ENCODE peak calls at places on chromosome 10, in seven cellular contexts. U is fibroblast of lung, K is tibial nerve, H is esophagus squamous epithelium, C is body of pancreas, S is transverse colon, R is suprapubic skin. J is an unnamed sample.

GRCh38 chr10:131881104-131881880 is 19.5 kb upstream of the PPP2R2D start:
- DNase-seq in K (no peak), S (no peak), H (no peak), C (no peak), R (peak; percentile 28), U (no peak), J (no peak)

GRCh38 chr10:132847856-132848255 is 61.9 kb upstream of the NKX6-2 start:
- DNase-seq in C (no peak), K (no peak), U (no peak), R (peak; percentile 10), H (no peak), S (no peak), J (no peak)

GRCh38 chr10:119353438-119353837 is 146.1 kb downstream of the GRK5 start:
- DNase-seq in R (no peak), H (no peak), K (no peak), S (no peak), U (no peak), C (no peak), J (no peak)

GRCh38 chr10:100879741-100880360 is 32.9 kb upstream of the SLF2 start:
- DNase-seq in K (no peak), H (no peak), C (no peak), R (no peak), S (no peak), U (no peak), J (no peak)

GRCh38 chr10:3803295-3803883 is 18.4 kb upstream of the KLF6 start:
- DNase-seq in U (peak; percentile 35), K (no peak), S (no peak), C (peak; percentile 86), H (no peak), R (no peak), J (no peak)

GRCh38 chr10:62866451-62866850 is 50.3 kb upstream of the EGR2 start:
- DNase-seq in U (peak; percentile 38), C (no peak), R (no peak), K (no peak), S (no peak), H (no peak), J (no peak)

GRCh38 chr10:8584666-8585065 is 530.2 kb downstream of the GATA3 start:
- DNase-seq in U (no peak), S (no peak), R (no peak), K (no peak), H (no peak), C (no peak), J (no peak)

GRCh38 chr10:107966817-107967216 is 802.3 kb upstream of the SORCS1 start:
- DNase-seq in K (no peak), S (no peak), C (no peak), R (no peak), U (peak; percentile 30), H (no peak), J (no peak)

GRCh38 chr10:7337431-7338171 is 73.2 kb downstream of the SFMBT2 start:
- DNase-seq in C (no peak), S (no peak), K (no peak), H (no peak), U (no peak), R (no peak), J (no peak)

GRCh38 chr10:30434273-30435067 is 486 bp downstream of the MAP3K8 start:
- DNase-seq in S (peak; percentile 88), U (peak; percentile 70), C (peak; percentile 83), K (peak; percentile 93), R (peak; percentile 97), H (peak; percentile 49), J (no peak)

GRCh38 chr10:13613519-13613918 is 26.8 kb downstream of the PRPF18 start:
- DNase-seq in S (no peak), K (peak; percentile 12), R (no peak), C (no peak), H (no peak), U (peak; percentile 53), J (no peak)

GRCh38 chr10:27072436-27073114 is 27.7 kb downstream of the ANKRD26 start:
- DNase-seq in C (no peak), H (no peak), S (no peak), R (no peak), U (no peak), K (no peak), J (peak; percentile 13)

GRCh38 chr10:42980553-42981357 is 96.1 kb upstream of the RET start:
- DNase-seq in H (no peak), U (no peak), C (no peak), S (no peak), R (no peak), K (no peak), J (no peak)

GRCh38 chr10:133350283-133350949 is 3.2 kb downstream of the PRAP1 start:
- DNase-seq in R (peak; percentile 56), H (no peak), S (no peak), K (no peak), C (no peak), U (no peak), J (no peak)

GRCh38 chr10:124029559-124029958 is 63.8 kb downstream of the CHST15 start:
- DNase-seq in U (no peak), R (no peak), C (no peak), H (no peak), S (no peak), K (no peak), J (no peak)

GRCh38 chr10:124030711-124031110 is 62.7 kb downstream of the CHST15 start:
- DNase-seq in K (no peak), R (no peak), U (no peak), S (no peak), H (no peak), C (no peak), J (no peak)

GRCh38 chr10:124028700-124029487 is 64.5 kb downstream of the CHST15 start:
- DNase-seq in R (no peak), H (no peak), U (no peak), C (no peak), S (no peak), K (no peak), J (no peak)

GRCh38 chr10:124027306-124028050 is 65.9 kb downstream of the CHST15 start:
- DNase-seq in R (no peak), H (no peak), S (no peak), C (no peak), U (no peak), K (no peak), J (no peak)

GRCh38 chr10:124030061-124030460 is 63.3 kb downstream of the CHST15 start:
- DNase-seq in C (no peak), U (no peak), S (no peak), R (no peak), K (no peak), H (no peak), J (no peak)
- H3K4me1 ChIP-seq in C (no peaks in the 10 kb centered on the region), U (peaks cover 8% of the 10 kb centered on the region), S (peaks cover 9% of the 10 kb centered on the region), R (no peaks in the 10 kb centered on the region), K (peaks cover 9% of the 10 kb centered on the region), H (peaks cover 6% of the 10 kb centered on the region), J (peaks cover 6% of the 10 kb centered on the region)

DNA sequence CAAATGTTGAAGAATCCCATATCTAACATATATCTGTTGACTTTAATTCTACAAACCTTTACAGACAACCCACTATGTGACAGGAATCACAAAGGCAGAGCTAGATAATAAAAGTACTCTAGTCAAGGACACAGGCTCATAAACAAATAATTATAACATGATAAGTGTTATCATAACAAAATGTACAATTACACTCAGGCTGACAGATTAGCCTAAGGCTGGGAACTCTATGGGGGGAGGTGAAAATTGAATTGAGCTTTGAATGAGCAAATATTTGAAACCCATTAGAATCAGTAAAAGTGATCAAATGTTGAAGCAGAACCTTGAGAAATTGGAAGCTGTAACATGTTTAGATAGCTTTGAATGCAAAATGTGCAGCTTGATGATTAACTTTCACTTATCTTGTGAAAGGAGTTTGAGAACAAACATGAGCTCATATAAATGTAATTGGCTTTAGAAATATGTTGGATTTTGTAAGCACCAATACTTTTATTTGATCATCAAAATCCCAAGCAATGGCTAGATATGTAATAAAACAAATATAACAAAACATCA is 970.2 kb downstream of the SORCS3 start:
- DNase-seq in U (no peak), S (no peak), R (no peak), K (no peak), H (no peak), C (peak; percentile 18), J (no peak)
- H3K27ac ChIP-seq in U (no peak overlapping the region), S (no peak overlapping the region), R (no peak overlapping the region), K (no peak overlapping the region), H (no peak overlapping the region), C (peak overlapping the region; percentile 80), J (no peak overlapping the region)

GRCh38 chr10:52318136-52318810 is 4.2 kb downstream of the DKK1 start:
- DNase-seq in H (no peak), C (no peak), K (no peak), R (no peak), S (no peak), U (peak; percentile 88), J (no peak)

GRCh38 chr10:52314007-52314821 is at the start of gene DKK1:
- DNase-seq in H (no peak), S (peak; percentile 77), R (peak; percentile 86), U (peak; percentile 69), C (peak; percentile 53), K (peak; percentile 37), J (peak; percentile 61)

GRCh38 chr10:52314822-52315552 is 906 bp downstream of the DKK1 start:
- DNase-seq in H (no peak), S (peak; percentile 8), K (no peak), R (peak; percentile 58), C (no peak), U (peak; percentile 62), J (no peak)

GRCh38 chr10:52316005-52316404 is 1.9 kb downstream of the DKK1 start:
- DNase-seq in K (no peak), H (no peak), U (peak; percentile 36), R (no peak), S (no peak), C (no peak), J (no peak)

GRCh38 chr10:52316500-52316899 is 2.4 kb downstream of the DKK1 start:
- DNase-seq in H (no peak), U (no peak), C (no peak), R (no peak), S (no peak), K (no peak), J (no peak)
- H3K4me3 ChIP-seq in H (no peak overlapping the region), U (peak overlapping the region; percentile 10), C (no peak overlapping the region), R (peak overlapping the region; percentile 52), S (no peak overlapping the region), K (no peak overlapping the region), J (no peak overlapping the region)

DNA sequence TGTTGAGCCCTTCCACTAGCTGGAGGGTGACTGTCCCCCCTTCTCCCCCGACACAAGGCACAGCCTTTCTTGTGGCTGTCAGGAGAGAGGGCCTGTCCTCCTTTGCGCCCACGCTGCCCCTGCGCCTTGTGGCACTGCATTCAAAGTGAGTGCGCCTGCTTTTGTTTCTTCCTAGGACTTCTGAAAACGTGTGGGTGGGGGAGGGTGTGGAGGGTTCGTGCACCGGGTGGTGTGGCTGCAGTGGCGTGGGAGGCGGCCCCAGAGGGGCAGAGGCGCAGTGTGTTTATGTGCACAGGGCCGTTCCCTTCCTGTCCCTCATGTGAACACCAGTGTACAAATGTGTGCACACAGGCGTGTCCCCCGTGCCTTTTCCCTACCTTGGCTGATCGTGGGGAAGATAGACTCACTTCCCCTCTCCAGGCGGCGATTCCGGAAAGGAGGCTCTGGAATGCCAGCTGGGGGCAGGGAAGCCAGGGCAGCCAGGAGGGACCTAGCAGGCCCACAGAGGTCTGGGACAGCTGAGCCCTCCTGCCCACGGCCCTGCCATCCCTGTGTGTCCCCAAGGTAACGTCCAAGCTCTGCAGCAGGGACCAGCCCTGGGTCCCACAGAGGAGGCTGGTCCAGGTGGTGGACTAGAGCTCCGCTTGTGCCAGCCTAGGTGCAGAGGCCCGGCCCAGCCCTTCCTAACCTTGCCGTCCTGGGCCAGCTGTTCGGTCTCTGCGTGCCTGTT is 88.8 kb downstream of the LHPP start:
- DNase-seq in C (no peak), H (no peak), K (no peak), S (no peak), U (no peak), R (no peak), J (no peak)
- H3K4me1 ChIP-seq in C (no peaks in the 10 kb centered on the region), H (no peaks in the 10 kb centered on the region), K (no peaks in the 10 kb centered on the region), S (no peaks in the 10 kb centered on the region), U (no peaks in the 10 kb centered on the region), R (no peaks in the 10 kb centered on the region), J (no peaks in the 10 kb centered on the region)